ENCODE peak calls at places on chromosomes 12 and 14, in nine cellular contexts. E is NCI-H446, A is AG20443, I is breast epithelium, N is mucosa of gallbladder, O is HS-27A, D is SK-N-SH, P is astrocyte of the spinal cord, Z is EL. C is an unnamed sample.

GRCh38 chr14:54116972-54117371 is 160.3 kb upstream of the BMP4 start:
- DNase-seq in I (no peak), Z (peak; percentile 82), N (no peak), E (no peak), O (peak; percentile 55), P (peak; percentile 38), A (peak; percentile 32), D (no peak), C (peak; percentile 80)

GRCh38 chr12:57896437-57897201 is 44.7 kb upstream of the ATP23 start:
- DNase-seq in D (peak; percentile 82), I (peak; percentile 62), O (no peak), Z (peak; percentile 59), E (no peak), P (peak; percentile 75), A (peak; percentile 79), N (peak; percentile 70), C (peak; percentile 73)

GRCh38 chr14:64763801-64764511 is 59.7 kb downstream of the PLEKHG3 start:
- DNase-seq in P (peak; percentile 41), E (peak; percentile 52), I (no peak), Z (peak; percentile 59), N (no peak), O (no peak), A (peak; percentile 61), D (peak; percentile 50), C (peak; percentile 26)

GRCh38 chr12:11885261-11886038 is 185.3 kb upstream of the BCL2L14 start:
- DNase-seq in I (peak; percentile 80), D (no peak), N (peak; percentile 56), A (peak; percentile 61), O (no peak), Z (peak; percentile 85), E (no peak), P (peak; percentile 64), C (peak; percentile 69)

GRCh38 chr12:115325858-115326257 is 641.9 kb upstream of the TBX3 start:
- DNase-seq in N (no peak), A (no peak), Z (no peak), I (peak; percentile 40), O (no peak), E (no peak), P (no peak), D (no peak), C (no peak)

GRCh38 chr12:52603314-52603713 is 2.1 kb upstream of the KRT72 start:
- DNase-seq in O (no peak), P (no peak), I (no peak), E (no peak), D (no peak), N (no peak), Z (no peak), A (no peak), C (no peak)

GRCh38 chr14:98446508-98446907 is 825.5 kb downstream of the BCL11B start:
- DNase-seq in N (no peak), O (no peak), Z (no peak), P (no peak), I (no peak), D (no peak), A (no peak), E (no peak), C (no peak)

GRCh38 chr14:99884834-99885648 is 91.8 kb downstream of the EML1 start:
- DNase-seq in P (peak; percentile 74), N (no peak), O (peak; percentile 35), E (peak; percentile 81), D (peak; percentile 69), Z (peak; percentile 65), I (no peak), A (peak; percentile 70), C (peak; percentile 68)

GRCh38 chr12:65084579-65084978 is 36.5 kb downstream of the WIF1 start:
- DNase-seq in Z (no peak), D (no peak), P (peak; percentile 1), E (no peak), O (no peak), N (no peak), A (no peak), I (no peak), C (no peak)

C was measured in iris pigment epithelial cell.